ENCODE peak calls at places on chromosome 15, in six cellular contexts. Z is adrenal gland; E is breast epithelium; T is CD4-positive, CD25-positive, alpha-beta regulatory T cell; F is fibroblast of lung; H is left lung. U is an unnamed sample.

GRCh38 chr15:35115155-35115725 is 30.1 kb upstream of the NANOGP8 start:
- DNase-seq in Z (no peak), E (no peak), T (no peak), F (no peak), H (no peak), U (no peak)

GRCh38 chr15:39361497-39361896 is 219.4 kb upstream of the THBS1 start:
- DNase-seq in Z (no peak), E (no peak), T (no peak), F (no peak), H (no peak), U (no peak)

GRCh38 chr15:79332824-79333510 is 22.1 kb downstream of the TMED3 start:
- DNase-seq in Z (no peak), E (no peak), T (no peak), F (no peak), H (no peak), U (no peak)

GRCh38 chr15:52236015-52236414 is 44.8 kb upstream of the GNB5 start:
- DNase-seq in Z (no peak), E (no peak), T (no peak), F (no peak), H (no peak), U (no peak)

GRCh38 chr15:42891569-42891968 is 29.0 kb downstream of the TTBK2 start:
- DNase-seq in Z (no peak), E (no peak), T (no peak), F (peak; percentile 13), H (no peak), U (no peak)

GRCh38 chr15:31344824-31345605 is 18.4 kb downstream of the KLF13 start:
- DNase-seq in Z (no peak), E (no peak), T (no peak), F (no peak), H (no peak), U (no peak)

GRCh38 chr15:68218331-68218730 is 11.2 kb downstream of the CLN6 start:
- DNase-seq in Z (peak; percentile 9), E (no peak), T (no peak), F (no peak), H (no peak), U (no peak)

GRCh38 chr15:77782691-77783090 is 150.0 kb upstream of the LINGO1 start:
- DNase-seq in Z (no peak), E (no peak), T (no peak), F (no peak), H (no peak), U (no peak)

GRCh38 chr15:48052871-48053383 is 67.9 kb upstream of the SLC24A5 start:
- DNase-seq in Z (no peak), E (no peak), T (no peak), F (no peak), H (no peak), U (no peak)

GRCh38 chr15:51004103-51004536 is 90.6 kb downstream of the TNFAIP8L3 start:
- DNase-seq in Z (no peak), E (no peak), T (no peak), F (peak; percentile 14), H (no peak), U (no peak)

GRCh38 chr15:85615930-85616329 is 178.8 kb downstream of the KLHL25 start:
- DNase-seq in Z (no peak), E (no peak), T (no peak), F (peak; percentile 73), H (no peak), U (no peak)

GRCh38 chr15:34185666-34186065 is 24.2 kb downstream of the KATNBL1 start:
- DNase-seq in Z (no peak), E (no peak), T (no peak), F (no peak), H (no peak), U (no peak)

GRCh38 chr15:20652914-20653313 is 111.3 kb upstream of the GOLGA6L6 start:
- DNase-seq in Z (no peak), E (no peak), T (no peak), F (no peak), H (no peak), U (no peak)
- H3K9me3 ChIP-seq in Z (no peaks in the 10 kb centered on the region), E (no peaks in the 10 kb centered on the region), T (no peaks in the 10 kb centered on the region), F (no peaks in the 10 kb centered on the region), H (no peaks in the 10 kb centered on the region), U (no peaks in the 10 kb centered on the region)

GRCh38 chr15:28995193-28995592 is 109.4 kb downstream of the APBA2 start:
- DNase-seq in Z (no peak), E (no peak), T (no peak), F (no peak), H (no peak), U (no peak)

GRCh38 chr15:28996289-28996688 is 110.5 kb downstream of the APBA2 start:
- DNase-seq in Z (no peak), E (no peak), T (no peak), F (no peak), H (no peak), U (no peak)

GRCh38 chr15:28996953-28997352 is 111.2 kb downstream of the APBA2 start:
- DNase-seq in Z (no peak), E (no peak), T (no peak), F (no peak), H (no peak), U (no peak)

GRCh38 chr15:28994830-28995180 is 109.0 kb downstream of the APBA2 start:
- DNase-seq in Z (no peak), E (no peak), T (no peak), F (no peak), H (no peak), U (no peak)

DNA sequence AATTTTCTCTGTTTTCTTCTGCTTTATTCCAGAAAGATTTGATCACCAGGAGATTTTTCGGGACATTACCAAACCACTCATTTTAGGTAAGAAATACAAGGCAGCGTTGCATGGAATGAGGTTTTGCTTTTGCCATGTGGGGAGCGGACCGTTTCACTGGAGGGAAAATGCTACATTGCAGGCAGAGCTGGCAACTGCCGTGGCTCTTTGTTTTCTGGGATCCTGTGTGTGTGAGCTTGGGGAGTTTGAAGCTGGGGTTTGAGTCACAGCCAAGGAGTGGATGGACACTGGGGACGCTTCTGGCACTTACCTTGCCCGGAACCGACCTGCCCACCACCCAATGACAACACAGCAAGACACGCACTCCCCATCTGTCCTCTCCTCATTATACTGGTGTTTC is 109.9 kb downstream of the APBA2 start:
- DNase-seq in Z (no peak), E (no peak), T (no peak), F (no peak), H (no peak), U (no peak)
- H3K27me3 ChIP-seq in Z (no peaks in the 10 kb centered on the region), E (no peaks in the 10 kb centered on the region), T (no peaks in the 10 kb centered on the region), F (no peaks in the 10 kb centered on the region), H (no peaks in the 10 kb centered on the region), U (no peaks in the 10 kb centered on the region)

DNA sequence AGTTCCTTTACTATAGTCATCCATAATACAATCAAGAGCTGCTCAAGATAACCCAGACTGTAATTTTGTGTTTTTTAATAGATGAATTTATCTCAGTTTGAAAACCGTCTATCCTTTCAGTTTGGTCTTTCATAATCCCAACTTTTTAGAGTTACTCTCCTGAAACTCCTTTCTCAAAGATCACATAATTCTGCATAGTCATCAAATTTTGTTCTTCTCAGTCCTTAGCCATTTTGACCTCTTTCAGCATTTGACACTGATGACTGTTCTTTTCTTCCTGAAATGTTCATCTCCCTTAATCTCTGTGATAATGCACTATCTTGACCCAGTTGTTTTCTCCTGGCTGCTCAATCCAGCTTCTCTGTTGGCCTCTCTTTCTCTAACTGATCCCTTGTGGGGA is 47.5 kb upstream of the RAD51 start:
- DNase-seq in Z (no peak), E (no peak), T (no peak), F (no peak), H (no peak), U (no peak)
- H3K36me3 ChIP-seq in Z (no peaks in the 10 kb centered on the region), E (no peaks in the 10 kb centered on the region), T (no peaks in the 10 kb centered on the region), F (peaks cover 1% of the 10 kb centered on the region), H (no peaks in the 10 kb centered on the region), U (no peaks in the 10 kb centered on the region)

GRCh38 chr15:25182098-25182478 is 227.3 kb downstream of the SNRPN start:
- DNase-seq in Z (no peak), E (no peak), T (no peak), F (no peak), H (peak; percentile 39), U (no peak)
- H3K9me3 ChIP-seq in Z (no peaks in the 10 kb centered on the region), E (peaks cover 89% of the 10 kb centered on the region), T (peaks cover 66% of the 10 kb centered on the region), F (no peaks in the 10 kb centered on the region), H (no peaks in the 10 kb centered on the region), U (peaks cover 100% of the 10 kb centered on the region)

GRCh38 chr15:36884404-36885335 is 215.7 kb downstream of the MEIS2 start:
- DNase-seq in Z (no peak), E (no peak), T (no peak), F (no peak), H (no peak), U (no peak)
- H3K27me3 ChIP-seq in Z (peaks cover 25% of the 10 kb centered on the region), E (no peaks in the 10 kb centered on the region), T (peaks cover 51% of the 10 kb centered on the region), F (peaks cover 44% of the 10 kb centered on the region), H (peaks cover 87% of the 10 kb centered on the region), U (peaks cover 7% of the 10 kb centered on the region)

GRCh38 chr15:63069616-63069952 is 27.0 kb downstream of the TPM1 start:
- DNase-seq in Z (no peak), E (no peak), T (no peak), F (no peak), H (no peak), U (no peak)
- H3K36me3 ChIP-seq in Z (no peaks in the 10 kb centered on the region), E (no peaks in the 10 kb centered on the region), T (peaks cover 2% of the 10 kb centered on the region), F (peaks cover 13% of the 10 kb centered on the region), H (no peaks in the 10 kb centered on the region), U (no peaks in the 10 kb centered on the region)